ENCODE peak calls at places on chromosomes 12 and 14, in six cellular contexts. V is upper lobe of right lung, D is cardiac muscle cell, Q is right lobe of liver, B is adrenal gland, G is tibial artery. W is an unnamed sample. For H3K4me1, the result is how much of the 10 kb centered on the place peaks cover.

GRCh38 chr14:89618821-89619551 is 202.0 kb upstream of the FOXN3 start:
- DNase-seq in Q (peak), D (peak), G (peak), B (peak), V (peak), W (peak)

GRCh38 chr12:27610380-27610779 is 85.9 kb upstream of the REP15 start:
- DNase-seq in D (peak), G (no peak), V (no peak), B (no peak), Q (no peak), W (no peak)

GRCh38 chr12:118326971-118327370 is 45.7 kb downstream of the TAOK3 start:
- DNase-seq in G (no peak), V (no peak), B (no peak), D (no peak), Q (no peak), W (no peak)

GRCh38 chr12:47017041-47017713 is 62.2 kb upstream of the PCED1B start:
- DNase-seq in G (no peak), B (peak), V (no peak), Q (no peak), D (no peak), W (no peak)

GRCh38 chr12:82047480-82047879 is 288.3 kb upstream of the PPFIA2 start:
- DNase-seq in G (peak), V (no peak), D (peak), Q (no peak), B (no peak), W (no peak)

GRCh38 chr12:131963381-131963780 is 13.6 kb downstream of the EP400 start:
- DNase-seq in Q (no peak), D (no peak), G (no peak), V (no peak), B (no peak), W (no peak)

GRCh38 chr14:89586258-89587127 is 169.5 kb upstream of the FOXN3 start:
- DNase-seq in V (no peak), Q (no peak), B (no peak), D (no peak), G (peak), W (no peak)

GRCh38 chr12:67391034-67391433 is 121.9 kb downstream of the CAND1 start:
- DNase-seq in G (no peak), D (no peak), B (no peak), V (no peak), Q (no peak), W (no peak)

GRCh38 chr12:24780969-24781368 is 167.9 kb downstream of the BCAT1 start:
- DNase-seq in Q (no peak), V (no peak), G (no peak), D (peak), B (no peak), W (no peak)

GRCh38 chr14:92497391-92497790 is 16.2 kb upstream of the RIN3 start:
- DNase-seq in Q (no peak), G (no peak), B (no peak), V (no peak), D (no peak), W (peak)

GRCh38 chr12:92602930-92603623 is 99.7 kb upstream of the PLEKHG7 start:
- DNase-seq in V (no peak), B (no peak), D (no peak), G (no peak), Q (no peak), W (no peak)

GRCh38 chr12:6630696-6631095 is 5.1 kb downstream of the LPAR5 start:
- DNase-seq in B (no peak), G (no peak), D (no peak), V (no peak), Q (no peak), W (no peak)

GRCh38 chr14:68148276-68148675 is 328.7 kb downstream of the RAD51B start:
- DNase-seq in D (no peak), V (no peak), Q (no peak), B (no peak), G (no peak), W (no peak)

GRCh38 chr12:80262372-80263170 is 163.2 kb downstream of the OTOGL start:
- DNase-seq in D (no peak), V (no peak), Q (no peak), B (no peak), G (no peak), W (no peak)

GRCh38 chr14:89401241-89401640 is 15.8 kb downstream of the FOXN3 start:
- DNase-seq in V (no peak), D (no peak), G (no peak), B (no peak), Q (no peak), W (no peak)

GRCh38 chr14:96797943-96798349 is 764 bp downstream of the VRK1 start:
- DNase-seq in B (no peak), G (no peak), V (no peak), D (no peak), Q (no peak), W (peak)

GRCh38 chr12:104576980-104577925 is 120.5 kb downstream of the CHST11 start:
- DNase-seq in V (no peak), D (no peak), Q (no peak), B (no peak), G (no peak), W (no peak)

GRCh38 chr14:64943556-64943955 is 1.0 kb upstream of the GPX2 start:
- DNase-seq in V (no peak), D (no peak), B (no peak), Q (no peak), G (no peak), W (peak)

GRCh38 chr14:103547941-103548462 is 14.5 kb downstream of the BAG5 start:
- DNase-seq in G (no peak), V (no peak), Q (no peak), B (peak), D (no peak), W (no peak)

GRCh38 chr14:35380794-35381193 is 23.8 kb downstream of the NFKBIA start:
- DNase-seq in G (no peak), D (no peak), Q (no peak), B (no peak), V (no peak), W (peak)

GRCh38 chr12:53972152-53972702 is 699 bp upstream of the HOXC11 start:
- DNase-seq in G (no peak), B (no peak), D (no peak), V (no peak), Q (peak), W (no peak)

GRCh38 chr12:115752913-115753726 is 524.4 kb downstream of the MED13L start:
- DNase-seq in V (no peak), Q (no peak), D (peak), B (peak), G (peak), W (peak)

GRCh38 chr12:121214171-121214777 is 4.3 kb downstream of the P2RX4 start:
- DNase-seq in D (peak), Q (no peak), G (no peak), V (no peak), B (no peak), W (no peak)

GRCh38 chr12:24600559-24600958 is 348.3 kb downstream of the BCAT1 start:
- DNase-seq in D (no peak), G (no peak), V (no peak), B (no peak), Q (no peak), W (no peak)

GRCh38 chr12:34602213-34602940 is 580.1 kb downstream of the ALG10 start:
- DNase-seq in Q (no peak), B (no peak), G (no peak), D (no peak), V (no peak), W (no peak)

GRCh38 chr14:104770851-104771272 is 17.9 kb downstream of the SIVA1 start:
- DNase-seq in B (no peak), Q (no peak), V (no peak), G (no peak), D (no peak), W (no peak)

GRCh38 chr12:21710944-21711343 is 53.3 kb upstream of the LDHB start:
- DNase-seq in D (peak), Q (no peak), G (no peak), B (no peak), V (no peak), W (no peak)

GRCh38 chr12:67482751-67483661 is 165.5 kb upstream of the DYRK2 start:
- DNase-seq in B (peak), V (no peak), Q (no peak), D (peak), G (peak), W (peak)

GRCh38 chr12:23055004-23055403 is 430.0 kb downstream of the ETNK1 start:
- DNase-seq in B (no peak), Q (no peak), D (peak), G (no peak), V (no peak), W (peak)

GRCh38 chr14:53539489-53540126 is 386.5 kb upstream of the DDHD1 start:
- DNase-seq in V (peak), D (peak), Q (peak), B (peak), G (peak), W (peak)

GRCh38 chr14:104681689-104682074 is 7.7 kb upstream of the INF2 start:
- DNase-seq in G (peak), V (peak), D (peak), B (peak), Q (peak), W (peak)

GRCh38 chr12:74971201-74971600 is 238.4 kb downstream of the KCNC2 start:
- DNase-seq in B (no peak), Q (no peak), G (no peak), D (no peak), V (no peak), W (no peak)

GRCh38 chr12:109760031-109760929 is 46.7 kb downstream of the FAM222A start:
- DNase-seq in B (peak), Q (peak), V (peak), D (no peak), G (peak), W (no peak)

GRCh38 chr12:99277988-99278387 is 369.6 kb upstream of the GARIN6 start:
- DNase-seq in G (no peak), Q (no peak), D (no peak), B (no peak), V (no peak), W (no peak)

GRCh38 chr14:77039285-77040058 is 11.0 kb upstream of the IRF2BPL start:
- DNase-seq in V (no peak), Q (no peak), D (peak), B (no peak), G (peak), W (no peak)

GRCh38 chr14:103087343-103087835 is 3.4 kb downstream of the LBHD2 start:
- DNase-seq in D (no peak), Q (peak), V (no peak), G (no peak), B (no peak), W (no peak)

GRCh38 chr14:75806247-75806876 is 145.3 kb downstream of the TTLL5 start:
- DNase-seq in Q (no peak), D (no peak), V (no peak), B (no peak), G (no peak), W (no peak)
- H3K27ac ChIP-seq in Q (no peak), D (peak), V (no peak), B (no peak), G (no peak), W (no peak)

GRCh38 chr12:71792599-71792998 is 37.9 kb downstream of the RAB21 start:
- DNase-seq in B (no peak), G (no peak), V (no peak), Q (no peak), D (no peak), W (no peak)
- H3K4me3 ChIP-seq in B (no peak), G (no peak), V (no peak), Q (no peak), D (no peak), W (no peak)

DNA sequence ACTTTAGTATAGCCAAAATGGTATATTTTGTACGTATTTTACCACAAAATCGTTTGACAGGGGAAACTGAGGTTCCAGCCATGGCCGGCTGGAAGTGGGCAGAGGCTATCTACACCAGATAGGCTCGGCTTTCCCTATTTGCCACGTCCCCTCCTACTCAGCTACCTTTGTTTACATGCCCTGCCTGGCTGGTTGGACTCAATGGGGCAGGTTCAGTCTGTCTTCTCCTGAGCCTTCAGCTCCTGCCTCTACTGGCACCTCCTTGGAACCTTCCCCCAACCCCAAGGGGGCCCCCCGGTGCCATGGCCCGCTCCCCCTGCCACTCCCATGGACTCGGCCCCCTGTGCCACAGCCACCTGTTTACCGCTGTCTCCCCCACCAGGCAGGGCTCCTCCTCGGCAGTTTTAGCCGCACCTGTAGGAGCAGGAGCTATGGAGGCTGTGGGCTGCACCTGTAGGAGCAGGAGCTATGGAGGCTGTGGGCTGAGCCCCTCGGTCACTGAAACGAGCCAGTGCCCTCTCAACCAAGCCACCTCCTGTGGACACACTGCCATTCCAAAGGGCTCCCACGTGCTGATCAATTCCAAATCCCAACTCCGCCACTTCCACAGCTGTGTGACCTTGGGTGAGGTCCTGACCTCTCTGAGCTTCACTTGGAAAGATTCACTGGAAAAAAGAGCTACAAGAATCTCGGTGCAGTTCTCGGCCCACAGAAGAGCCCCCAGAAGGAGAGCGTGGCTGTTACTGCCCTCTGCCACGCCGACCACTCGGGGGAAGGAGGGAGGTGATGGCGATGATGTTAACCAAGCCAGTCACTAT is 62.2 kb downstream of the NCOR2 start:
- DNase-seq in V (no peak), B (no peak), Q (no peak), G (no peak), D (no peak), W (no peak)
- H3K4me1 ChIP-seq in V (half or more), B (half or more), Q (under half), G (under half), D (half or more), W (under half)

GRCh38 chr14:61588419-61588901 is 106.9 kb upstream of the HIF1A start:
- DNase-seq in B (peak), Q (no peak), G (peak), V (no peak), D (peak), W (no peak)

GRCh38 chr14:61586539-61587396 is 108.5 kb upstream of the HIF1A start:
- DNase-seq in Q (no peak), G (no peak), B (no peak), D (peak), V (no peak), W (no peak)

GRCh38 chr14:61589691-61590521 is 105.4 kb upstream of the HIF1A start:
- DNase-seq in Q (no peak), B (no peak), V (no peak), G (no peak), D (no peak), W (no peak)

GRCh38 chr14:61585598-61586538 is 109.4 kb upstream of the HIF1A start:
- DNase-seq in D (peak), B (peak), Q (no peak), V (no peak), G (peak), W (peak)

GRCh38 chr14:61587397-61587713 is 108.0 kb upstream of the HIF1A start:
- DNase-seq in V (no peak), G (no peak), D (no peak), B (no peak), Q (no peak), W (no peak)
- H3K27ac ChIP-seq in V (no peak), G (peak), D (no peak), B (peak), Q (no peak), W (peak)

W was measured in colonic mucosa.